ENCODE peak calls at places on chromosomes 7 and 10, in eight cellular contexts. F, Y, D, P, Z, R, E and V are unnamed samples.

GRCh38 chr7:131544449-131545425 is 11.7 kb downstream of the PODXL start:
- DNase-seq in Y (no peak), E (no peak), Z (no peak), R (no peak), P (no peak), D (no peak), F (peak; percentile 35), V (no peak)

GRCh38 chr10:56231436-56231835 is 129.6 kb downstream of the ZWINT start:
- DNase-seq in P (no peak), F (no peak), R (no peak), Z (no peak), Y (no peak), D (no peak), E (no peak), V (no peak)

GRCh38 chr10:43689007-43689491 is 40.4 kb upstream of the ZNF32 start:
- DNase-seq in R (no peak), Y (peak; percentile 29), F (no peak), D (no peak), P (no peak), E (no peak), Z (no peak), V (no peak)

GRCh38 chr10:58818889-58819288 is 306.2 kb downstream of the BICC1 start:
- DNase-seq in P (no peak), Y (no peak), Z (no peak), R (no peak), F (peak; percentile 79), D (no peak), E (no peak), V (no peak)

GRCh38 chr7:112071856-112072255 is 134.3 kb downstream of the DOCK4 start:
- DNase-seq in R (no peak), F (peak; percentile 12), Y (no peak), E (no peak), Z (no peak), D (no peak), P (no peak), V (no peak)

GRCh38 chr7:26653430-26653911 is 210.9 kb downstream of the SKAP2 start:
- DNase-seq in Y (no peak), R (no peak), Z (peak; percentile 69), E (no peak), P (no peak), D (no peak), F (no peak), V (no peak)

GRCh38 chr7:6558837-6559236 is 7.6 kb upstream of the GRID2IP start:
- DNase-seq in F (peak; percentile 21), Z (peak; percentile 20), R (no peak), E (no peak), P (no peak), Y (no peak), D (peak; percentile 92), V (no peak)

GRCh38 chr10:29253096-29254029 is 35.5 kb upstream of the LYZL1 start:
- DNase-seq in Y (peak; percentile 29), E (no peak), F (no peak), R (no peak), D (no peak), Z (no peak), P (no peak), V (no peak)

GRCh38 chr10:129533281-129533680 is 66.2 kb downstream of the MGMT start:
- DNase-seq in D (no peak), R (no peak), F (no peak), Y (no peak), Z (no peak), E (no peak), P (no peak), V (no peak)

GRCh38 chr10:129530486-129531065 is 63.5 kb downstream of the MGMT start:
- DNase-seq in F (no peak), E (no peak), D (no peak), Y (no peak), Z (no peak), P (no peak), R (no peak), V (no peak)

GRCh38 chr10:129532838-129533237 is 65.8 kb downstream of the MGMT start:
- DNase-seq in D (no peak), E (no peak), F (no peak), R (no peak), P (no peak), Z (no peak), Y (no peak), V (peak; percentile 36)

GRCh38 chr10:129531969-129532660 is 65.1 kb downstream of the MGMT start:
- DNase-seq in Y (no peak), E (no peak), Z (no peak), F (no peak), D (no peak), R (no peak), P (no peak), V (no peak)

DNA sequence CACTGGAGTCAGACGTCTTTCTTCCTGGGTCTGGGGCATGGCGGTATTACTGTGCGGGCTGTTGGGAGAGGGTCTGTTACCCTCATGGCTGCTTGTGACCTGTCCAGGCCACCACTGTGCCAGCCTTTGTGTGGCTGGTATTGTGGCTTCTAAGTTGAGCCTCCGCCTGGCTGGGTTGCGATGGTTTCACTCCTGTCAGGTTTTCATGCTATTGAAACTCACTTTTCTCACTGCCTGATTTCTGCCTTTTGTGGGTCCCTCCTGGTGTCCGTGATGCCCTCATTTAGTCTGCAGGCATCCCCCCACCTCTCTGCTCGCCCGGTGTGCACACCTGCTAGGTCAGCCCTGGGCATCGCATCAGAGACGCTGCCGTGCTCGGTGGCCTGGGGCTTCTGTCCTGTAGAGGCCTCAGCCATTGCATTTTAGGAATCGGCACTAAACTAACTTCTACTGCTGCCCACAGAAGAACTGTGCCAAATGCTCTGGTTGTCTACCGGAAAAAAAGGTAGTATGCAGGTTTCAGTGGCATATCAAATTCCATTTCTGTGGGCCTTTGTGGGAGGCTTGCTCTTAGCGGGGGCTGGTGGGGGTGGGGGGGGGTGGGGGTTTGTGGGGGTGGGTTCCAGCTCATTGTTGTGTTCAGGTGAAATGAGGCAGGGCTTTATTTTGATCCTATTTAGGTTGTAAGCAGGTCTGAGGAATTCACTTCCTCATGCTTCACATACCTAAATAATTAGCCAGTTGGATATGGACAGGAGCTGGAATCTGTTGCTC is 64.3 kb downstream of the MGMT start:
- DNase-seq in F (peak; percentile 56), Y (no peak), Z (no peak), R (no peak), E (no peak), D (no peak), P (no peak), V (no peak)
- TF ChIP-seq POLR2A in F (no peak), Y (no peak), Z (no peak), R (no peak), E (no peak), D (no peak), P (no peak), V (no peak)

DNA sequence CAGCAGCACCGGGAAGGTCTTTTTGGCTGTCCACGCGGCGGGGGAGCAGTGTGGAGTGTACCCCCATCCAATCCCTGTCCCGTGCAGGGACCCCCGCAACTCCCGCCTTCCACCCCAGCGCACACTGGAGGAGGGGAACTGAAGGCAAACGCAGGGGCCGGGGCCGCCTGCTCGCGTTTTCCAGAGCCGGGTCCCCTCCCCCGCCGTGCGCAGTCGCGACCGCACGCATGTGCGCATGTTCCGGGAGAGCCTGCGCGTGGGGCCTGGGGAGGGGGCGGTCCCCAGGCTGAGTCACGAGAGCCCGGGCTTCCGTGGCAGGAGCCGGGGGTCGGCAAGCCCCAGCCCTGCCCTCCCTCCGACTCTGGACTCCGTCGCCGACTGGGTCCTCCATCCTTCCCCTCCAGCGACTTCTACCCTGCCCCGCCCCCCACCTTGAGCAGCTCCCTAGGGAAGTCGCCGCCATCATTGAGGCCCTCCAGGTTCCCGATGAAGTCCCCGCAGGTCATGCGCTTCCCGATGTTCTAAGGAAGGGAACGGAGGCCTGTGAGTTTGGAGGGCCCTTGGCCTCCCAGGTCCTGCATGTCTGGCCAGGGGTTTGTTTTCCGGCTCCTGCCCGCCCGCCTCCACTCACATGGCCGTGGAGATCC is 8.0 kb downstream of the PSD start:
- DNase-seq in R (no peak), Z (no peak), D (no peak), Y (peak; percentile 22), F (no peak), P (no peak), E (peak; percentile 45), V (no peak)
- TF ChIP-seq POLR2A in R (no peak), Z (no peak), D (no peak), Y (no peak), F (no peak), P (no peak), E (peak; percentile 2), V (peak; percentile 55)

GRCh38 chr10:69403519-69403918 is 13.2 kb downstream of the TACR2 start:
- DNase-seq in P (no peak), Z (no peak), R (no peak), Y (no peak), D (no peak), E (no peak), F (peak; percentile 96), V (peak; percentile 48)

GRCh38 chr10:69401416-69401815 is 15.3 kb downstream of the TACR2 start:
- DNase-seq in D (no peak), F (no peak), E (no peak), P (no peak), Y (no peak), R (peak; percentile 53), Z (no peak), V (no peak)

GRCh38 chr10:69404786-69405185 is 11.9 kb downstream of the TACR2 start:
- DNase-seq in R (peak; percentile 22), Y (no peak), D (no peak), Z (no peak), E (no peak), P (no peak), F (no peak), V (no peak)

GRCh38 chr10:69400936-69401335 is 15.8 kb downstream of the TACR2 start:
- DNase-seq in Z (no peak), P (no peak), R (peak; percentile 36), E (no peak), D (no peak), Y (no peak), F (no peak), V (no peak)

DNA sequence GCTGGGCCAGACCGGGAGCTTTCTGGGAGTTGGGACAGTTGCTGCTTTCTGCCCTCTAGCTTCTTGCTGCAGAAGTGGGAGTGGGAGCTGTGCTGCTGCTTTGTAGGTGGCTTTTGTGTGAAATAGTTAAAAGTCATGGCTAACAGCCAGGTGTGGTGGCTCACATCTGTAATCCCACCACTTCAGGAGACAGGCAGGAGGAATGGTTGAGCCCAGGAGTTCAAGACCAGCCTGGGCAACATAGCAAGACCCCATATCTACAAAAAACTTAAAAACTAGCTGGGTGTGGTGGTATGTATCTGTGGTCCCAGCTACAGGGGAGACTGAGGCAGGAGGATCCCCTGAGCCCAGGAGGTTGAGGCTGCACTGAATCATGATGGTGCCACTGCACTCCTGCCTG is 13.7 kb downstream of the TACR2 start:
- DNase-seq in P (no peak), R (peak; percentile 10), E (no peak), D (no peak), Z (no peak), F (no peak), Y (no peak), V (no peak)
- TF ChIP-seq POLR2A in P (no peak), R (no peak), E (no peak), D (no peak), Z (no peak), F (no peak), Y (no peak), V (no peak)

DNA sequence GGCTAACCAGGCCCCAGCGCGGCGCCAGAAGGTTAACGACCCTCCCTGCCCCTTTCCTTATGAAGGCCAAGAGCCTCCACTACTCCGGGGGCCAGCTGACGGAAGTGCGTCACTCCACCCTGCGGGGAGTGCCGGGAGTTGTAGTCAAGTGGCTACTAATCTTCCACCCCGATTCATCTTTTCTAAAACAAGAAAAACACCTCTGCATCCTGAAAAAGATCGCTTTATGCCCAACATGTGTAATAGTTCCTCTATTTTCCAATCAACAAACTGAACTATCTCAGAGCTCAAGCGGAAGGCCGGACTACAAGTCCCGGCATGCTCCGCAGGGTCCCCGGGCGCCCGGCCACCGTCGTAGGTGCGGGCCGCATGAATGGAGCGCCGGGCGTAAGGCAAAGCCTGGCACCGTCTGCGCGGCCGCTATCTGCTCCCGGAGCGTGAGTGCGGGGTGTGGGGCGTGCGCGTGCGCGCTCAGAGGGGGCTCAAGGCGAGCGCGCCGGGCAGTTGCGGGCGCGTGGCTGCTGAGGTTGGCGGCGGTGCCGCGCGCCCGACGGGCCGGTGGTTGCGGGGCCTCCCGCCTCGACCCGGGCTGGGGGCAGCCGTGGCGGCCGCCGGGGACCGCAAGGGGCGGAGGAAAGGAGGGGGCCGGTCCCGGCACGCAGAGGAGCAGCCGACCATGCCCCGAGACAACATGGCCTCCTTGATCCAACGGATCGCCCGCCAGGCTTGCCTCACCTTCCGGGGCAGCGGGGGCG is at the start of gene ADO:
- DNase-seq in E (peak; percentile 76), F (peak; percentile 79), D (peak; percentile 92), R (peak; percentile 87), Y (peak; percentile 93), Z (peak; percentile 88), P (peak; percentile 54), V (peak; percentile 79)
- TF ChIP-seq POLR2A in E (no peak), F (peak; percentile 62), D (peak; percentile 75), R (peak; percentile 83), Y (no peak), Z (peak; percentile 78), P (no peak), V (peak; percentile 37)